ENCODE peak calls at places on chromosomes 6 and 20, in seven cellular contexts. R, O, E, V, N, H and S are unnamed samples.

GRCh38 chr6:151056230-151056907 is 183.4 kb upstream of the AKAP12 start:
- DNase-seq in R (no peak), O (no peak), E (no peak), V (no peak), N (peak), H (no peak), S (no peak)

GRCh38 chr6:99119109-99120031 is 171.6 kb upstream of the FBXL4 start:
- DNase-seq in R (peak), O (peak), E (no peak), V (peak), N (no peak), H (no peak), S (no peak)

GRCh38 chr6:144195671-144196070 is 45.4 kb downstream of the STX11 start:
- DNase-seq in R (no peak), O (no peak), E (no peak), V (no peak), N (no peak), H (no peak), S (no peak)

GRCh38 chr6:46290435-46290834 is 119.7 kb upstream of the ENPP5 start:
- DNase-seq in R (no peak), O (no peak), E (no peak), V (no peak), N (no peak), H (no peak), S (no peak)

GRCh38 chr6:9131616-9132015 is 696.3 kb upstream of the SLC35B3 start:
- DNase-seq in R (no peak), O (no peak), E (no peak), V (no peak), N (no peak), H (no peak), S (no peak)

GRCh38 chr6:128208851-128209580 is 308.2 kb upstream of the THEMIS start:
- DNase-seq in R (no peak), O (peak), E (no peak), V (no peak), N (no peak), H (no peak), S (no peak)

GRCh38 chr20:571754-572331 is 28.3 kb upstream of the CSNK2A1 start:
- DNase-seq in R (no peak), O (peak), E (no peak), V (peak), N (no peak), H (no peak), S (no peak)

GRCh38 chr6:82138075-82138791 is 109.3 kb downstream of the IBTK start:
- DNase-seq in R (no peak), O (no peak), E (no peak), V (no peak), N (no peak), H (no peak), S (no peak)

GRCh38 chr6:24329451-24329850 is 28.4 kb downstream of the DCDC2 start:
- DNase-seq in R (no peak), O (no peak), E (no peak), V (no peak), N (no peak), H (no peak), S (no peak)

GRCh38 chr20:17541996-17542395 is 10.8 kb upstream of the BFSP1 start:
- DNase-seq in R (no peak), O (peak), E (no peak), V (no peak), N (no peak), H (no peak), S (no peak)

GRCh38 chr6:149289192-149289741 is 28.2 kb upstream of the TAB2 start:
- DNase-seq in R (no peak), O (peak), E (no peak), V (no peak), N (no peak), H (peak), S (no peak)

GRCh38 chr20:15345287-15345686 is 1007.9 kb upstream of the FLRT3 start:
- DNase-seq in R (no peak), O (no peak), E (no peak), V (no peak), N (no peak), H (no peak), S (no peak)

DNA sequence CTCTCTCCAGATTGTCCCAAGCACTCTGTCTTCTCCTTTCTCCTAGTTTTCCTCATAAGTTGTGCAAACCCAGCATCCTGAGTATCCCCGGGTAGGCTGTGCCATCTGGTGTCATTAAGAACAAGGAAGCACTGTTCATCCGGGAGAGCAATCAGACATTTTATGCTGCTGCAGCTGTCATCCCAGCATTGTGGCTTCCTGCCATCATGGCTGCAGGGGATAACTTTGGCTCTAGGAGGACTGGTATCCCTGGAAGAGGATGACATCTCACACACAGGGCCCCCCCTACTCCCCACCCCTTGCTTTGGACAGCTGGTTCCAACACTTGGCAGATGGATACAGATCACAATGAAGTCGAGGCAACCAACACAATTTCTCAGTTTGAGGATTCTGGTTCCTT is 1195.1 kb upstream of the MAP3K7 start:
- DNase-seq in R (no peak), O (no peak), E (no peak), V (no peak), N (no peak), H (no peak), S (no peak)
- TF ChIP-seq CTCF in R (no peak), O (no peak), E (no peak), V (no peak), N (no peak), H (no peak), S (no peak)

DNA sequence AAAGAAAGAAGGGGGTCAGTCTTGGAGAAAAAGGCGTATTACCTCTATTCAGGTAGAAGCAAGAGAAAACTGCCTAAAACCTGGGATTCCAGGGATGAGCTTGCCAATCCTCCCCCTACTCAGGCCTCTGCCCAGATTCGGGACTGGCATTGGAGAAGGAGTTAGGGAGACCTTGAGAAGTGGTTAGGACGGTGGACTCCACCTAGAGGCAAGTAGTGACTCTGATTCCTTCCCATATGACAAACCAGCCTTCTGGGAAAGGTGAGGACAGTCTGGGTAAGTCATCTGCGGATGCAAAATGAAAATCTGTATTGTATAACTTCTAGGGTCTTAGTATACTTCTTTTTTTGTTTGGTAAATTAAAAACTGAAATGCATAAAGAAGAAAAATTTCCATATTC is 43.8 kb downstream of the SLX4IP start:
- DNase-seq in R (no peak), O (no peak), E (no peak), V (no peak), N (no peak), H (no peak), S (no peak)
- TF ChIP-seq CTCF in R (no peak), O (no peak), E (no peak), V (no peak), N (no peak), H (no peak), S (no peak)

DNA sequence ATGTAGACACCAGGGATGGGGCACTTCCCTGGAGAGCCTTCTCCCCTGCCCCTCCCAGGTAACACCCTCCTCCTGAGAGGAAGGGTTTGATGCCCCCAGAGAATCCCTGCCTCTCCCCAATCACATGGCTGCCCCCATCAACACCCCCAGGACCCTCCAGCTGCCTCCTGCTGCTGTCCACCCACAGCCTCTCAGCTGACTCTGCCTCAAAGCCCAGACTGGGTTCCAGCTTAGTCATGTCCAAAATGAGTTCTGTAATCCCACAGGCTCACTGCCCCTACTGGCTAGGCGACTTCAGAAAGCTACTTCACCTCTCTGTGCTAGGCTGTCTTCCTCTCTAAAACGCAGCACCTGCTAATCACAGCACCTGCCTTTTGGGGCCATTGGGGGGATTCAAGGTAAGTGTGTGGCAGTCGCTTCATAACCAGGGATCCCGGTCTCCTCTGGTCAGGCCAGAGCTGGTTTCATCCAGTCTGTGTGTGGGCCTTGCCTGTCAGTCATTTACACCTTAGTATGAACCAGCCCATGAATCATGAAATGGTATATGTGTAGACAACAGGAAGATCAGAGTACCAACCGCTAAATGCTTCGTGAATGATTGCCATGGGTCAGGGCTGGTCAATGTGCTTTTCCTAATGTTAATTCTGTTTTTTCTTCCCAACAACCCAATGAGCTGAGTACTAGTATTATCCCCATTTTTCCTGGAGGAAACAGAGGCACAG is 40.4 kb downstream of the TFEB start:
- DNase-seq in R (no peak), O (peak), E (no peak), V (no peak), N (no peak), H (no peak), S (no peak)
- TF ChIP-seq CTCF in R (no peak), O (no peak), E (no peak), V (no peak), N (no peak), H (no peak), S (no peak)

GRCh38 chr6:28771401-28772267 is 152.2 kb downstream of the TRIM27 start:
- DNase-seq in R (no peak), O (no peak), E (no peak), V (peak), N (peak), H (no peak), S (no peak)
- TF ChIP-seq CTCF in R (no peak), O (no peak), E (no peak), V (peak), N (no peak), H (no peak), S (no peak)

GRCh38 chr6:20946890-20947289 is 412.6 kb downstream of the CDKAL1 start:
- DNase-seq in R (no peak), O (no peak), E (no peak), V (no peak), N (no peak), H (no peak), S (no peak)

GRCh38 chr6:20947977-20948376 is 413.7 kb downstream of the CDKAL1 start:
- DNase-seq in R (no peak), O (no peak), E (no peak), V (no peak), N (no peak), H (no peak), S (no peak)

GRCh38 chr6:20948531-20948930 is 414.3 kb downstream of the CDKAL1 start:
- DNase-seq in R (no peak), O (no peak), E (no peak), V (no peak), N (no peak), H (no peak), S (no peak)

GRCh38 chr6:20943922-20944321 is 409.7 kb downstream of the CDKAL1 start:
- DNase-seq in R (no peak), O (no peak), E (no peak), V (no peak), N (no peak), H (no peak), S (no peak)

GRCh38 chr6:20946037-20946436 is 411.8 kb downstream of the CDKAL1 start:
- DNase-seq in R (peak), O (peak), E (no peak), V (no peak), N (no peak), H (no peak), S (no peak)
- TF ChIP-seq CTCF in R (no peak), O (peak), E (no peak), V (no peak), N (no peak), H (peak), S (no peak)